ENCODE peak calls at places on chromosomes 5 and 9, in five cellular contexts. W, V, G, K and U are unnamed samples.

GRCh38 chr9:33186457-33187168 is 19.5 kb upstream of the B4GALT1 start:
- ATAC-seq in K (peak), V (peak), G (peak), W (peak), U (peak)

GRCh38 chr9:92664394-92665152 is 5.4 kb downstream of the IPPK start:
- ATAC-seq in V (no peak), W (no peak), G (no peak), K (no peak), U (no peak)

GRCh38 chr5:58617236-58617635 is 34.4 kb downstream of the RAB3C start:
- ATAC-seq in K (no peak), G (no peak), W (no peak), V (no peak), U (no peak)

GRCh38 chr9:122184551-122184950 is 24.8 kb downstream of the MORN5 start:
- ATAC-seq in K (no peak), V (no peak), W (no peak), G (no peak), U (no peak)

GRCh38 chr5:71924980-71925379 is 182.3 kb upstream of the MAP1B start:
- ATAC-seq in G (no peak), V (no peak), K (peak), W (no peak), U (no peak)

GRCh38 chr5:176590035-176590729 is 19.8 kb downstream of the GPRIN1 start:
- ATAC-seq in W (no peak), K (no peak), V (no peak), G (no peak), U (no peak)

GRCh38 chr5:89929173-89929572 is 480.4 kb downstream of the CETN3 start:
- ATAC-seq in G (no peak), V (no peak), K (no peak), W (no peak), U (no peak)

GRCh38 chr5:172585114-172585513 is 55.9 kb upstream of the NEURL1B start:
- ATAC-seq in G (no peak), K (peak), V (no peak), W (no peak), U (peak)

GRCh38 chr9:125843646-125844045 is 96.5 kb downstream of the PBX3 start:
- ATAC-seq in V (no peak), K (peak), W (peak), G (no peak), U (no peak)

GRCh38 chr5:71974165-71974564 is 133.1 kb upstream of the MAP1B start:
- ATAC-seq in G (peak), V (peak), K (peak), W (peak), U (peak)

GRCh38 chr9:123607987-123608565 is 252.1 kb downstream of the CRB2 start:
- ATAC-seq in W (no peak), V (no peak), K (no peak), G (no peak), U (no peak)

GRCh38 chr5:53482717-53483638 is 2.5 kb downstream of the FST start:
- ATAC-seq in G (peak), K (peak), V (peak), W (peak), U (peak)